ENCODE peak calls at places on chromosomes 4 and X, in five cellular contexts. One of them, this sample, is unnamed.

GRCh38 chr4:105387466-105387865 is 86.4 kb downstream of the PPA2 start:
- DNase-seq in activated CD4-positive, CD25-positive, alpha-beta regulatory T cell: no peak
- DNase-seq in suprapubic skin: no peak
- DNase-seq in neural crest cell: no peak
- DNase-seq in RKO: no peak
- DNase-seq in this sample: no peak

GRCh38 chr4:105644270-105644669 is 64.2 kb downstream of the INTS12 start:
- DNase-seq in activated CD4-positive, CD25-positive, alpha-beta regulatory T cell: no peak
- DNase-seq in suprapubic skin: no peak
- DNase-seq in RKO: peak
- DNase-seq in neural crest cell: no peak
- DNase-seq in this sample: no peak

GRCh38 chrX:73127700-73128241 is 48.5 kb upstream of the PABPC1L2A start:
- DNase-seq in RKO: no peak
- DNase-seq in neural crest cell: no peak
- DNase-seq in activated CD4-positive, CD25-positive, alpha-beta regulatory T cell: no peak
- DNase-seq in suprapubic skin: no peak
- DNase-seq in this sample: peak

GRCh38 chr4:69708211-69708610 is 52.2 kb downstream of the SULT1B1 start:
- DNase-seq in RKO: no peak
- DNase-seq in neural crest cell: no peak
- DNase-seq in activated CD4-positive, CD25-positive, alpha-beta regulatory T cell: no peak
- DNase-seq in suprapubic skin: no peak
- DNase-seq in this sample: no peak

GRCh38 chr4:74223801-74224200 is 65.9 kb downstream of the MTHFD2L start:
- DNase-seq in RKO: peak
- DNase-seq in activated CD4-positive, CD25-positive, alpha-beta regulatory T cell: no peak
- DNase-seq in suprapubic skin: no peak
- DNase-seq in neural crest cell: no peak
- DNase-seq in this sample: no peak

GRCh38 chr4:92059615-92060014 is 244.2 kb upstream of the GRID2 start:
- DNase-seq in RKO: no peak
- DNase-seq in suprapubic skin: no peak
- DNase-seq in neural crest cell: no peak
- DNase-seq in activated CD4-positive, CD25-positive, alpha-beta regulatory T cell: no peak
- DNase-seq in this sample: no peak

GRCh38 chrX:106951230-106951629 is 31.0 kb downstream of the CLDN2 start:
- DNase-seq in RKO: no peak
- DNase-seq in activated CD4-positive, CD25-positive, alpha-beta regulatory T cell: no peak
- DNase-seq in neural crest cell: no peak
- DNase-seq in suprapubic skin: no peak
- DNase-seq in this sample: no peak

GRCh38 chr4:185232370-185232769 is 23.0 kb downstream of the SNX25 start:
- DNase-seq in neural crest cell: no peak
- DNase-seq in suprapubic skin: no peak
- DNase-seq in activated CD4-positive, CD25-positive, alpha-beta regulatory T cell: no peak
- DNase-seq in RKO: no peak
- DNase-seq in this sample: no peak

GRCh38 chr4:92198711-92199110 is 105.1 kb upstream of the GRID2 start:
- DNase-seq in suprapubic skin: no peak
- DNase-seq in RKO: peak
- DNase-seq in neural crest cell: no peak
- DNase-seq in activated CD4-positive, CD25-positive, alpha-beta regulatory T cell: no peak
- DNase-seq in this sample: no peak

GRCh38 chr4:124913237-124913636 is 200.7 kb upstream of the ANKRD50 start:
- DNase-seq in activated CD4-positive, CD25-positive, alpha-beta regulatory T cell: no peak
- DNase-seq in neural crest cell: no peak
- DNase-seq in RKO: no peak
- DNase-seq in suprapubic skin: no peak
- DNase-seq in this sample: no peak

GRCh38 chr4:40908702-40909362 is 159.1 kb downstream of the NSUN7 start:
- DNase-seq in neural crest cell: peak
- DNase-seq in suprapubic skin: peak
- DNase-seq in activated CD4-positive, CD25-positive, alpha-beta regulatory T cell: peak
- DNase-seq in RKO: peak
- DNase-seq in this sample: peak

GRCh38 chrX:24002792-24003191 is 24.2 kb downstream of the KLHL15 start:
- DNase-seq in neural crest cell: no peak
- DNase-seq in RKO: no peak
- DNase-seq in suprapubic skin: no peak
- DNase-seq in activated CD4-positive, CD25-positive, alpha-beta regulatory T cell: no peak
- DNase-seq in this sample: no peak

GRCh38 chr4:84916233-84916632 is 50.3 kb downstream of the WDFY3 start:
- DNase-seq in neural crest cell: no peak
- DNase-seq in RKO: no peak
- DNase-seq in activated CD4-positive, CD25-positive, alpha-beta regulatory T cell: no peak
- DNase-seq in suprapubic skin: no peak
- DNase-seq in this sample: no peak

GRCh38 chr4:142615324-142615665 is 230.8 kb downstream of the INPP4B start:
- DNase-seq in RKO: no peak
- DNase-seq in suprapubic skin: no peak
- DNase-seq in neural crest cell: no peak
- DNase-seq in activated CD4-positive, CD25-positive, alpha-beta regulatory T cell: no peak
- DNase-seq in this sample: no peak

GRCh38 chr4:89152972-89153371 is 41.6 kb downstream of the TIGD2 start:
- DNase-seq in activated CD4-positive, CD25-positive, alpha-beta regulatory T cell: no peak
- DNase-seq in neural crest cell: no peak
- DNase-seq in RKO: peak
- DNase-seq in suprapubic skin: no peak
- DNase-seq in this sample: peak

GRCh38 chrX:100584636-100585035 is at the start of gene TNMD:
- DNase-seq in activated CD4-positive, CD25-positive, alpha-beta regulatory T cell: no peak
- DNase-seq in RKO: no peak
- DNase-seq in neural crest cell: no peak
- DNase-seq in suprapubic skin: no peak
- DNase-seq in this sample: no peak